ENCODE peak calls at places on chromosomes 11 and 22, in four cellular contexts. M is NCI-H1436; G is stimulated activated CD4-positive, alpha-beta T cell treated with anti-CD3 and anti-CD28 coated beads, Interleukin-15, amount 100 ng/mL, for 1 hour; L is fibroblast of lung. D is an unnamed sample.

GRCh38 chr22:31185056-31185455 is 25.1 kb downstream of the RNF185 start:
- DNase-seq in G (no peak), L (no peak), M (no peak), D (no peak)

GRCh38 chr11:57493507-57494503 is 21.7 kb downstream of the SLC43A1 start:
- DNase-seq in G (peak), L (no peak), M (peak), D (peak)

GRCh38 chr11:21622995-21623394 is 569.9 kb upstream of the ANO5 start:
- DNase-seq in G (no peak), L (no peak), M (no peak), D (no peak)

GRCh38 chr11:19560156-19560555 is 152.5 kb upstream of the NAV2 start:
- DNase-seq in L (no peak), G (no peak), M (no peak), D (no peak)

GRCh38 chr11:48169706-48170105 is 46.9 kb upstream of the OR4B1 start:
- DNase-seq in G (no peak), L (peak), M (no peak), D (no peak)

GRCh38 chr11:126282361-126282741 is 542 bp upstream of the TIRAP start:
- DNase-seq in G (peak), L (peak), M (peak), D (no peak)

GRCh38 chr11:100709233-100709999 is 22.3 kb downstream of the ARHGAP42 start:
- DNase-seq in L (peak), G (no peak), M (no peak), D (no peak)

GRCh38 chr11:7332962-7333361 is 81.3 kb downstream of the SYT9 start:
- DNase-seq in L (no peak), M (no peak), G (no peak), D (no peak)

GRCh38 chr11:59263225-59263894 is 50.6 kb upstream of the MPEG1 start:
- DNase-seq in M (no peak), L (no peak), G (no peak), D (no peak)

GRCh38 chr11:120011836-120012235 is 126.1 kb downstream of the TRIM29 start:
- DNase-seq in G (no peak), L (no peak), M (no peak), D (no peak)

GRCh38 chr11:117815262-117815803 is 9.2 kb downstream of the FXYD2 start:
- DNase-seq in G (peak), M (no peak), L (no peak), D (peak)

GRCh38 chr22:38755155-38755910 is 465 bp downstream of the SUN2 start:
- DNase-seq in L (peak), G (peak), M (no peak), D (peak)

GRCh38 chr22:37285937-37286336 is 3.6 kb downstream of the CYTH4 start:
- DNase-seq in L (no peak), G (no peak), M (no peak), D (no peak)

GRCh38 chr11:123797065-123797940 is 8.8 kb downstream of the OR6M1 start:
- DNase-seq in M (no peak), G (no peak), L (no peak), D (no peak)

GRCh38 chr22:44692662-44693007 is 9.4 kb upstream of the PRR5 start:
- DNase-seq in G (no peak), L (no peak), M (no peak), D (no peak)

GRCh38 chr11:206002-206384 is 1.2 kb downstream of the BET1L start:
- DNase-seq in G (no peak), M (no peak), L (no peak), D (no peak)

GRCh38 chr22:39215070-39215396 is 29.7 kb downstream of the PDGFB start:
- DNase-seq in M (no peak), L (no peak), G (no peak), D (no peak)

GRCh38 chr11:14036495-14036894 is 74.0 kb downstream of the SPON1 start:
- DNase-seq in G (no peak), L (peak), M (no peak), D (no peak)

GRCh38 chr11:107999759-108000455 is 8.8 kb upstream of the CUL5 start:
- DNase-seq in L (peak), G (no peak), M (peak), D (no peak)

GRCh38 chr22:49659924-49660315 is 167.8 kb downstream of the BRD1 start:
- DNase-seq in G (no peak), M (no peak), L (no peak), D (no peak)

GRCh38 chr22:48589901-48590300 is 1237.8 kb downstream of the BRD1 start:
- DNase-seq in M (no peak), L (no peak), G (no peak), D (no peak)

GRCh38 chr11:7905961-7906429 is 25.1 kb downstream of the OR10A6 start:
- DNase-seq in L (no peak), M (no peak), G (no peak), D (no peak)

GRCh38 chr11:71244116-71244815 is 8.1 kb downstream of the SHANK2 start:
- DNase-seq in L (no peak), G (no peak), M (no peak), D (no peak)

GRCh38 chr11:122486793-122487495 is 168.6 kb upstream of the UBASH3B start:
- DNase-seq in M (no peak), G (no peak), L (peak), D (no peak)

GRCh38 chr11:77102246-77103210 is at the start of gene OMP:
- DNase-seq in L (no peak), M (peak), G (no peak), D (no peak)

GRCh38 chr22:47005506-47006408 is 243.3 kb downstream of the TBC1D22A start:
- DNase-seq in L (no peak), G (no peak), M (no peak), D (no peak)

GRCh38 chr11:66035653-66036333 is 9.5 kb upstream of the CATSPER1 start:
- DNase-seq in M (peak), G (no peak), L (no peak), D (no peak)

GRCh38 chr22:50507421-50507990 is at the start of gene LMF2:
- DNase-seq in M (no peak), G (peak), L (no peak), D (peak)

GRCh38 chr22:46090631-46091201 is 59.6 kb upstream of the PPARA start:
- DNase-seq in M (no peak), G (no peak), L (peak), D (no peak)

GRCh38 chr11:132943737-132944556 is 588.4 kb downstream of the OPCML start:
- DNase-seq in G (no peak), M (no peak), L (peak), D (no peak)

GRCh38 chr11:81578571-81578970 is 1155.1 kb downstream of the FAM181B start:
- DNase-seq in L (no peak), M (no peak), G (no peak), D (no peak)

GRCh38 chr11:121688860-121689614 is 236.3 kb upstream of the SORL1-AS1 start:
- DNase-seq in M (no peak), G (no peak), L (peak), D (no peak)

D was measured in activated T-helper 9 cell treated with anti-CD3 and anti-CD28 coated beads, Interleukin-2, amount 50 U/mL, for 16 hours.